ENCODE peak calls at places on chromosomes 1 and 21, in four cellular contexts. B is K562, R is SK-N-SH, A is H1. S is an unnamed sample.

GRCh38 chr1:71037829-71038620 is 9.6 kb downstream of the PTGER3 start:
- DNase-seq in A (no peak), B (no peak), R (no peak), S (no peak)

GRCh38 chr1:177586429-177586828 is 383.4 kb downstream of the SEC16B start:
- DNase-seq in A (no peak), B (no peak), R (no peak), S (no peak)

GRCh38 chr1:15189692-15190321 is 36.3 kb downstream of the TMEM51 start:
- DNase-seq in B (no peak), R (no peak), A (no peak), S (no peak)

GRCh38 chr1:4695241-4695640 is 40.8 kb downstream of the AJAP1 start:
- DNase-seq in B (no peak), R (no peak), A (no peak), S (no peak)

GRCh38 chr1:207967703-207968102 is 56.8 kb upstream of the CD34 start:
- DNase-seq in B (no peak), R (no peak), A (no peak), S (no peak)

GRCh38 chr1:116666747-116667576 is 571 bp downstream of the IGSF3 start:
- DNase-seq in B (no peak), R (peak; percentile 48), A (peak; percentile 49), S (no peak)

GRCh38 chr1:205536759-205537361 is 32.4 kb downstream of the CDK18 start:
- DNase-seq in R (no peak), A (peak; percentile 41), B (no peak), S (no peak)

GRCh38 chr1:246450485-246451251 is 56.4 kb downstream of the SMYD3 start:
- DNase-seq in A (no peak), B (peak; percentile 57), R (peak; percentile 42), S (no peak)

GRCh38 chr1:193614817-193615216 is 428.4 kb upstream of the B3GALT2 start:
- DNase-seq in A (no peak), R (no peak), B (no peak), S (no peak)

GRCh38 chr1:58575831-58576726 is 973 bp downstream of the TACSTD2 start:
- DNase-seq in R (no peak), A (no peak), B (no peak), S (peak; percentile 24)

GRCh38 chr1:228374711-228375577 is 31.7 kb downstream of the TRIM11 start:
- DNase-seq in B (no peak), R (no peak), A (no peak), S (no peak)

GRCh38 chr1:2229032-2229920 is 1.2 kb downstream of the SKI start:
- DNase-seq in B (no peak), A (peak; percentile 64), R (peak; percentile 72), S (peak; percentile 50)

GRCh38 chr21:37370152-37371040 is 3.8 kb downstream of the DYRK1A start:
- DNase-seq in R (no peak), A (no peak), B (no peak), S (no peak)

GRCh38 chr1:12618661-12619395 is 818 bp upstream of the DHRS3 start:
- DNase-seq in A (peak; percentile 72), R (peak; percentile 43), B (peak; percentile 80), S (peak; percentile 64)

GRCh38 chr1:94974824-94975223 is 47.9 kb upstream of the CNN3 start:
- DNase-seq in B (no peak), R (no peak), A (no peak), S (no peak)

GRCh38 chr1:202182040-202182877 is 11.3 kb upstream of the LGR6 start:
- DNase-seq in A (no peak), B (no peak), R (no peak), S (no peak)

GRCh38 chr1:33337994-33338494 is 17.1 kb upstream of the A3GALT2 start:
- DNase-seq in A (no peak), R (no peak), B (no peak), S (no peak)

GRCh38 chr21:45179568-45180288 is 105.3 kb downstream of the ADARB1 start:
- DNase-seq in A (no peak), B (no peak), R (no peak), S (no peak)

GRCh38 chr1:10759413-10760200 is 36.8 kb downstream of the CASZ1 start:
- DNase-seq in R (no peak), B (no peak), A (no peak), S (no peak)

GRCh38 chr1:10756842-10757241 is 39.6 kb downstream of the CASZ1 start:
- DNase-seq in B (no peak), R (no peak), A (no peak), S (no peak)

GRCh38 chr1:10754571-10755329 is 41.7 kb downstream of the CASZ1 start:
- DNase-seq in A (no peak), B (no peak), R (no peak), S (no peak)

GRCh38 chr1:10753279-10753678 is 43.2 kb downstream of the CASZ1 start:
- DNase-seq in A (peak; percentile 65), B (no peak), R (peak; percentile 60), S (peak; percentile 66)

DNA sequence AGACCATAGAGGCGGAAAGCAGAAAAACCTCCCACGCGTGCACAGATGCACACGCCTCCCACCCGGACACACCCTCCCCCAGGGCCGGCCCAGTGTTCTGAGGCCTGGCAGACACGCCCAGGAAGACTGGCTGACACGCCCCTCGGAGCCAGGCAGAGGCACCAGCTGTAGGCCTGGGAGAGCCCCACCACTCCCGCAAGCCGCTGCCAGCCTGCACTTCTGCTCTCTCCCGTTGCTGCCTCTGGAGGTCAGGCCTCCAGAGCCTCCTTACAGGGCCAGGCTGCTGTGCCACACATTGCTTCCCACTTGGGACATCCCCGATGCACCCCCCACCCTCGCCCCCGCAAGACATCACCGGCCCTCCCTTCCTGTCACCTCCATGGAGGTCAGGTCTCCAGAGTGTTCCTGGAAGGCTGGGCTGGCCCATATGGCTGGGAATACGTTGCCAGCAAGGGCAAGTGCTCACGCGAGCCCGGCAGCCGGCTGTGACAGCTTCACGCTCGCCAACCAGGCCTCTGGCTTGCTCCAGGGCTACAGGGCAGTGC is 40.4 kb downstream of the CASZ1 start:
- DNase-seq in A (no peak), B (peak; percentile 80), R (peak; percentile 89), S (no peak)
- TF ChIP-seq TEAD4 in A (no peak), B (no peak), R (no peak), S (no peak)

DNA sequence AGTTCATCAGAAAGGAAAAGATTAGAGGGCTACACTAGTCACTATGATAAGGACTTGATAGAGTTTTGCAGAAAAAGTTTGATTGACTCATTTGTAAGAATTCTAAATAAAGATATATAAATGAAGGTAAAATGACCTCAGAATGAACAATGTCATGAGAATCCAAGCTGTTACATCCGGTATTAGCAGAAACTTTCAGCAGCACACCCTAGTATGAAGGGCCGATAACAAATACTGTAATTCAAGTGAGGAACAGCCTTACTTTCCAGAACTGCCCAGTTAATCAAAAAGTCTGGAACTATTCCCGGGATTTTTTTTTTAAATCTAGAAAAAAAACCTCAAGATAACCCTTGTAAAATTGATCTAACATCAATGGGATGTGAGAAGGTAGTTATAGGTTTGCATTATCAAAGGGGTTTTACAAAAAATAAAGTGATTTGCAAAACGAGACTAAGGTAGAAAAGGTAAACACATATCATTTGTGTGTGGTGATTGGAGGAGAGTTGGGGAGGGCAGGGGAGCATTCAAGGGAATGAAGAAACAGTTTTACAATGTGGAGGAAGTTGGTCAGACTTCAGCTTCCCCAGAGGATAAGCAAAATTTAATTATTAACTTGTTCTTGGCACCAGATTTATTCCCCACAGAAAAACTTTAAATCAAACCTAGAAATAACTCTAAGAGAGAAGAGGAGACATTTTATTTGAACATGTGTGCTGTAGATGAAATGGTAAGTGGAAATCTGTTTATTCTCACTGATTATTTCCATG is 75.9 kb upstream of the VCAM1 start:
- DNase-seq in B (no peak), R (no peak), A (no peak), S (no peak)
- TF ChIP-seq TEAD4 in B (no peak), R (no peak), A (no peak), S (no peak)

GRCh38 chr1:939511-940107 is 15.9 kb downstream of the SAMD11 start:
- DNase-seq in R (no peak), A (no peak), B (no peak), S (no peak)

GRCh38 chr1:941027-941587 is 17.4 kb downstream of the SAMD11 start:
- DNase-seq in B (no peak), A (no peak), R (no peak), S (no peak)

GRCh38 chr1:941588-942383 is 17.3 kb downstream of the NOC2L start:
- DNase-seq in A (peak; percentile 79), R (peak; percentile 90), B (peak; percentile 87), S (peak; percentile 70)

GRCh38 chr1:938711-939504 is 15.2 kb downstream of the SAMD11 start:
- DNase-seq in A (no peak), B (peak; percentile 70), R (no peak), S (peak; percentile 65)

DNA sequence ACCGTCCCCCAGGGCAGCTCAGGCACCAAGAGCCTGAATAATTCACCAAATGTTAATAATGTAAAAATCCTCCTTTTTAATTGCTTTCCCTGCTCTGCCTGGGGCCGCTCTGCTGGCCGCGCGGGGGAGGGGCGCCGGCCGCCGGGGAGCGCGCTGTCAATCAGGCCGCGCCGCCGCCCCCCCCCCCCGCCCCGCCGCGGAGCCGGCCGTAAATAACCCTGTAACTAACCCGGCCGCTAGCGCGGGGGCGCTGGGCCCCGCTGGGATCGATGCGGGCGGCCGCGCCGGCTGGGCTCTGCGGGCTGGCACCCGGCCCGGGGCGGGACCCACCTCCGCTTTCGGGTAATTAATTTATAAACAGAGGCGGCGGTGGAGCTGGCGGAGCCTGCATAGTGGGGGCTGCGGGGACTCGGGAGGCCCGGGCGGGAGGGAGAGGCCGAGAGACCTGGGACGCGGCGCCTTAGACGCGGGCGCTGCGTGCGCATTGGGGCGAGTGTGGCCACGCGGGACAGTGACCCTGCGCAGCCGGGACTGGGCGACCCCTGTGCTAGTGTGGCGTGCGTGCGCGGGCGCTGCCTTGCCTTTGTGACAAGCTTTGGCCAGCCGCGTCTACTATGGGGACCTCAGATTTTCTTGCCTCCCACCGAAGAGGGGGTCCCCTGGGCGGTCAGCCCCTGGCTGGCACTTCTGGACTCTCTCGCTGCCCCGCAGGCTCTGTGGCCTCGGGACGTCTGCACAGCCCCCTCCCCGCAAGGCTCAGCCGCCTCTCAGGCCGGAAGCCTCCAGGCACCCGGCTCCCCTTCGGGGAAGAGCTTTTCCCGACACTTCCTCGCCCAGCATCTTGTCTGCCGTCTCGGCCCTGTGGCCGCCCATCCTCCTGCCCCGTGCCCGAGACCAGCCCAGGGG is 16.7 kb downstream of the SAMD11 start:
- DNase-seq in B (peak; percentile 90), A (no peak), R (peak; percentile 86), S (no peak)
- TF ChIP-seq TEAD4 in B (no peak), A (no peak), R (no peak), S (no peak)

DNA sequence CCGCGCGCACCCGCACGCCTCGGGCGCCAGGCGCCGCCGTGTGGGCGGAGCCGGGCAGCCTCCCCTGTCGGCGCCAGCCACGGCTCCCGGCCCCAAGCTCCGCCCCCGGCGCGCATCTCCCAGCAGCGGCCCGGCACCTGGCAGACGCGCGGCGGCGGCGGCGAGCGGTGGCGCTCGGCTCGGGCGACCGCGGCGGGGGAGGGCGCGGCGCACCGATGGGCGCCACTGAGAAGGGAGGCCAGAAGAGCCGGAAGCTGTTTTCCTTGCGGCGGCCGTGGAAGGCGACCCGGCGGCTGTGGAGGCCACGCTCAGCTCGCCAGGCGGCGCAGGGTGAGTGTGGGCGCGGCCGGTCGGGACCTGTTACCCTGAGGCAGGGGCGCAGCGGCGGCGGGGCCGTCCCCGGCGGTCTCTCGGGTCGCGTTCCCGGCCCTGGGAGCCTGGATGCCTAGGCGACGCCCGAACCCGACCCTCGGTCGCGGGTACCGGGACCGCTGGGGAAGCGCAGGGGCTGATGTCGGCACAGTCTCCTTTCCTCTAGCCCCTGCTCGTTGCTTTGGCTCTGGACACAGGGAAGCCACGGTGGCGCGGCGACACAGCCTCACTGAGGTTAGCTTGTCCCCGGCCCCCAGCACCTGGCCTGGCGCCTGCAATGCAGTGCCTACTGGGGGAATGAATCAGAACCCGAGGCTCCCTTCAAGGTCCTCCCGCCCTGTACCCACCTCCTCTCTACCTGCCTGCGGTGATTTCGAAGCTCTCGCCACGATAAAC is 54.8 kb upstream of the DNAJC6 start:
- DNase-seq in R (peak; percentile 97), A (peak; percentile 92), B (peak; percentile 94), S (peak; percentile 89)
- TF ChIP-seq TEAD4 in R (no peak), A (no peak), B (no peak), S (no peak)